ENCODE peak calls at places on chromosomes 16 and 17, in seven cellular contexts. O, H, G, S, U, Q and P are unnamed samples.

GRCh38 chr16:2148714-2149629 is 547 bp downstream of the RAB26 start:
- DNase-seq in Q (no peak), U (no peak), G (no peak), H (peak), O (no peak), S (peak), P (no peak)

GRCh38 chr16:49855280-49855821 is 561 bp downstream of the ZNF423 start:
- DNase-seq in G (peak), U (peak), O (peak), Q (peak), S (peak), H (peak), P (peak)

GRCh38 chr17:14712471-14713075 is 411.7 kb downstream of the HS3ST3B1 start:
- DNase-seq in O (no peak), H (no peak), Q (no peak), S (no peak), G (no peak), U (no peak), P (no peak)

GRCh38 chr17:57678393-57678792 is 66.7 kb downstream of the CCDC182 start:
- DNase-seq in O (no peak), S (no peak), G (no peak), Q (no peak), U (no peak), H (no peak), P (no peak)

GRCh38 chr17:38727661-38728220 is 2.4 kb upstream of the CISD3 start:
- DNase-seq in U (no peak), H (no peak), S (no peak), G (no peak), O (no peak), Q (no peak), P (no peak)

GRCh38 chr17:74089869-74090464 is 113.5 kb upstream of the RPL38 start:
- DNase-seq in Q (no peak), G (no peak), U (peak), S (peak), H (peak), O (peak), P (peak)

GRCh38 chr16:72198021-72198420 is 26.1 kb upstream of the PMFBP1 start:
- DNase-seq in G (peak), O (no peak), S (no peak), U (peak), Q (no peak), H (no peak), P (no peak)

GRCh38 chr16:88926374-88926990 is 50.5 kb downstream of the CBFA2T3 start:
- DNase-seq in G (no peak), O (no peak), H (peak), U (peak), S (no peak), Q (peak), P (no peak)

GRCh38 chr16:1687427-1688316 is 9.6 kb downstream of the JPT2 start:
- DNase-seq in H (no peak), Q (peak), S (no peak), U (no peak), G (no peak), O (no peak), P (no peak)

GRCh38 chr16:47873434-47873833 is 282.4 kb downstream of the ABCC12 start:
- DNase-seq in G (no peak), Q (no peak), O (no peak), S (no peak), U (no peak), H (no peak), P (no peak)

GRCh38 chr16:16028311-16028999 is 79.0 kb downstream of the ABCC1 start:
- DNase-seq in U (no peak), G (no peak), Q (no peak), S (no peak), O (no peak), H (no peak), P (no peak)

DNA sequence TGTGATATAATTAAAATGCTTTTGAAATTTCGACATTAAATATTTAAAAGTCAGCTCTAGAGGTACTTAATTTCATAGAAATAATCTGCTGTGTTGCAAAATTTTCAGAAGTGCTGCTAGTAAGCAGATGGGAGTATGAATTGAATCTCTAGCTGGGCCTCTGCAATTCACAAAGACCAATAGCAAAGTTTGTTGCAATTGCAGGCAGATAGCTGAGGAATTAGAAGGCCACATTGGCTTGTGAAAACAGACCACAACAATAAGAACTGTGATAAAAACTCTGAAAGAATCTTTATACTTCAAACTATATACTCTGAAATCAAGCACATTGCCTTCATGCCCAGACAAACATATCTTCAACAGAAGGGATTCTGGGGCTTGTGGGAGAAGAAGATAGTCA is 636.3 kb upstream of the SOX9 start:
- DNase-seq in U (no peak), S (no peak), Q (no peak), O (no peak), G (no peak), H (no peak), P (no peak)
- H3K23ac ChIP-seq in U (no peak), S (no peak), Q (no peak), O (no peak), G (no peak), H (no peak), P (no peak)

DNA sequence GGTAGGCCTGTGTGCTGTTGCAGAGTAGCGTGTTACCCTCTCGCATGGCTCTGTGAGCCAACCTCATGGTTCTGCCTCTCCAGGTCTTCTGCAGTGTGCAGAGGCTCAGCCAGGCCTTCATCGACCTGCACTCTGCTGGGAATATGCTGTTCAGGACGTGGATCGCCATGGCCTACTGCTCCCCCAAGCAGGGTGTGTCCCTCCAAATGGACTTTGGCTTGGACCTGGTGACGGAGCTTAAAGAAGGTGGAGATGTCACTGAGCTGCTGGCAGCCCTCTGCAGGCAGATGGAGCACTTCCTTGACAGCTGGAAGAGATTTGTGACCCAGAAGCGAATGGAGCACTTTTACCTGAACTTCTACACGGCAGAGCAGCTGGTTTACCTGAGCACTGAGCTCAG is 75.8 kb upstream of the ENDOV start:
- DNase-seq in H (no peak), U (no peak), Q (no peak), O (no peak), G (no peak), S (no peak), P (no peak)
- H3K23ac ChIP-seq in H (no peak), U (no peak), Q (no peak), O (no peak), G (no peak), S (no peak), P (no peak)

GRCh38 chr17:17019891-17020456 is 22.3 kb upstream of the MPRIP start:
- DNase-seq in U (no peak), S (no peak), G (no peak), Q (peak), O (no peak), H (no peak), P (no peak)
- H3K23ac ChIP-seq in U (no peak), S (no peak), G (no peak), Q (no peak), O (no peak), H (no peak), P (no peak)

GRCh38 chr16:63331111-63331510 is 1294.9 kb upstream of the CDH8 start:
- DNase-seq in U (no peak), O (no peak), H (no peak), Q (no peak), G (no peak), S (no peak), P (no peak)
- H3K23ac ChIP-seq in U (no peak), O (no peak), H (no peak), Q (no peak), G (no peak), S (no peak), P (no peak)

DNA sequence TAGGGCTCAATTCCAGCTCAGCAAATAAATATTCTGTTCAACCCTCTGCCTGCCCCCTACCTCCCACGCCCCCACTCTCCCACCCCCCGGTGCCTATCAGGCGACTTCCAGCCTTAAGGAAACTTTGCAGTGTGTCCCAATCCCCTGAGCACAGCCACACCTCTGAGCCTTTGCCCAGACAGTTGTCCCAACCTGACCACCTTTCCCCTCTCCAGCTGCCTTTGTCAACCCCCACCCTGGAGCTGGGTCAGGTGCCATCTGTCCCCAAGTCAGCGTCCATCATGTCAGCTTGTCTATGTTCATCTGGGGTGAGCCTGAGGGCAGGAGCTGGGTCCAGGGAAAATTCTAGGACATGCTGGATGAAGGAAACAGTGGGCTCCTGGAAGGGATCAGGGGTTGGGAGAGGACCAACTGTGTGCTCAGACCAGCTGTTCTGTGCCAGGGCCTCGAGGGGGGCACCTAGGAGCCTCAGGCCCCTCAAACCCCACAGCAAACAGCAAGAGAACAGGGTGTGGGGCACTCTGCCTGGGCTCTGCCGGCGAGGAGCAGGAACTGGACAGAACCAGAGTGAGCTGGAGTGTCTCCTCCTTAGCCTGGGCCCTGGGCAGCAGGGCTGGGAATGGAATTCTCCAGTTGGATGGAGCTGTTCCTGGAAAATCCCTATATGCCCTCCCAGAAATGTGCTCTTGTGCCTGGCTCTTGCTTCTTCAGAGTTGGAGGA is 17.8 kb downstream of the CDH16 start:
- DNase-seq in G (no peak), O (no peak), Q (no peak), H (no peak), S (no peak), U (no peak), P (no peak)
- H3K23ac ChIP-seq in G (peak), O (no peak), Q (no peak), H (no peak), S (no peak), U (no peak), P (no peak)

GRCh38 chr16:63057342-63057741 is 1021.1 kb upstream of the CDH8 start:
- DNase-seq in U (no peak), G (no peak), H (no peak), O (no peak), S (no peak), Q (no peak), P (no peak)
- H3K23ac ChIP-seq in U (no peak), G (no peak), H (no peak), O (no peak), S (no peak), Q (no peak), P (no peak)